ENCODE peak calls at places on chromosomes 2 and 18, in six cellular contexts. J is uterus, F is tibial artery, V is IMR-90, O is thoracic aorta, G is fibroblast of lung. R is an unnamed sample. For H3K27me3, the result is how much of the 10 kb centered on the place peaks cover.

GRCh38 chr18:79819951-79820351 is 22.2 kb downstream of the KCNG2 start:
- DNase-seq in J (no peak), F (no peak), V (no peak), O (no peak), G (no peak), R (no peak)

GRCh38 chr2:2293527-2294089 is 37.5 kb downstream of the MYT1L start:
- DNase-seq in J (no peak), F (no peak), V (no peak), O (no peak), G (no peak), R (no peak)

GRCh38 chr18:46073474-46074331 is 1.6 kb upstream of the PSTPIP2 start:
- DNase-seq in J (peak), F (no peak), V (peak), O (no peak), G (peak), R (peak)

GRCh38 chr2:110095994-110096633 is 19.5 kb downstream of the MALL start:
- DNase-seq in J (no peak), F (no peak), V (no peak), O (no peak), G (no peak), R (no peak)

GRCh38 chr2:231680992-231681852 is 27.1 kb upstream of the PTMA start:
- DNase-seq in J (peak), F (peak), V (peak), O (peak), G (peak), R (peak)

GRCh38 chr2:95308426-95308990 is 11.4 kb downstream of the KCNIP3 start:
- DNase-seq in J (no peak), F (no peak), V (no peak), O (no peak), G (no peak), R (no peak)

GRCh38 chr2:104863585-104864279 is 9.8 kb downstream of the POU3F3 start:
- DNase-seq in J (no peak), F (no peak), V (no peak), O (no peak), G (no peak), R (no peak)

GRCh38 chr18:9619545-9619944 is 5.2 kb upstream of the PPP4R1 start:
- DNase-seq in J (no peak), F (no peak), V (peak), O (no peak), G (peak), R (no peak)

GRCh38 chr2:158573739-158574138 is 117.0 kb downstream of the PKP4 start:
- DNase-seq in J (no peak), F (no peak), V (no peak), O (no peak), G (no peak), R (no peak)

GRCh38 chr18:43159091-43159490 is 43.6 kb upstream of the RIT2 start:
- DNase-seq in J (no peak), F (no peak), V (no peak), O (no peak), G (peak), R (no peak)

GRCh38 chr2:231590614-231591013 is 2.0 kb upstream of the TEX44 start:
- DNase-seq in J (no peak), F (no peak), V (no peak), O (no peak), G (no peak), R (no peak)

GRCh38 chr2:181574321-181574720 is 82.6 kb downstream of the CERKL start:
- DNase-seq in J (no peak), F (no peak), V (no peak), O (no peak), G (no peak), R (no peak)

GRCh38 chr2:96157649-96158553 is 12.7 kb upstream of the DUSP2 start:
- DNase-seq in J (no peak), F (no peak), V (no peak), O (no peak), G (no peak), R (no peak)

GRCh38 chr18:8982416-8983183 is 119.9 kb upstream of the NDUFV2 start:
- DNase-seq in J (no peak), F (no peak), V (peak), O (no peak), G (peak), R (no peak)

GRCh38 chr2:134679740-134680139 is 39.1 kb downstream of the TMEM163 start:
- DNase-seq in J (no peak), F (no peak), V (no peak), O (no peak), G (no peak), R (no peak)

GRCh38 chr2:158967114-158967730 is 1.2 kb upstream of the TANC1 start:
- DNase-seq in J (peak), F (peak), V (no peak), O (no peak), G (no peak), R (peak)

GRCh38 chr2:188596054-188596453 is 304.4 kb downstream of the GULP1 start:
- DNase-seq in J (no peak), F (no peak), V (peak), O (no peak), G (peak), R (no peak)

GRCh38 chr2:174492963-174493431 is 6.2 kb upstream of the GPR155 start:
- DNase-seq in J (no peak), F (no peak), V (no peak), O (no peak), G (no peak), R (no peak)

GRCh38 chr2:208820289-208820688 is 413.7 kb downstream of the PTH2R start:
- DNase-seq in J (no peak), F (no peak), V (no peak), O (no peak), G (no peak), R (no peak)

GRCh38 chr2:30306522-30306921 is 75.2 kb downstream of the LBH start:
- DNase-seq in J (no peak), F (no peak), V (peak), O (no peak), G (no peak), R (no peak)

GRCh38 chr2:237774811-237775553 is 23.6 kb upstream of the RBM44 start:
- DNase-seq in J (peak), F (no peak), V (peak), O (no peak), G (peak), R (no peak)

GRCh38 chr2:210620456-210620855 is 64.1 kb downstream of the CPS1 start:
- DNase-seq in J (no peak), F (no peak), V (no peak), O (no peak), G (no peak), R (no peak)

GRCh38 chr18:59893971-59894370 is 5.8 kb upstream of the PMAIP1 start:
- DNase-seq in J (no peak), F (no peak), V (no peak), O (no peak), G (no peak), R (no peak)

GRCh38 chr2:45315881-45316280 is 295.2 kb downstream of the SRBD1 start:
- DNase-seq in J (peak), F (no peak), V (peak), O (no peak), G (peak), R (no peak)

DNA sequence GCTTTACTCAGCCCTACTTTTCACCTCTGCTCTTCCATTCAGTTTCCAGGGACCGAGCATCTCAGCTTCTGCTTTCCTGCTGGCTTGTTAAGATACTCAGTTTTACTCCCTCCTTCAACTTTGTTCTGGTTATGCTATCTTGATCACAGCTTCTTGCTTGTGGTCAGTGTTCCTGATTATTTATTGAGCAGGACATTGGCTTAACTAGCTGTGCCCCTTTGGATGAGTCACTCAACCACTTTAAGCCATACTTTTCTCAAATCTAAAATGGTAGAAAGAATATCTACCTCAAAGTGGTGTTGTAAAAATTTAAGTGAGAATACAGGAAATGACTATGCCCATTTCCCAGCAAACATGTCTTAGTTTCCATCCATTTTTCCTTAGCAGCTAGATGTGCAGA is 124.1 kb downstream of the KYNU start:
- DNase-seq in J (no peak), F (no peak), V (peak), O (no peak), G (peak), R (no peak)
- H3K4me3 ChIP-seq in J (no peak), F (no peak), V (no peak), O (no peak), G (no peak), R (no peak)

DNA sequence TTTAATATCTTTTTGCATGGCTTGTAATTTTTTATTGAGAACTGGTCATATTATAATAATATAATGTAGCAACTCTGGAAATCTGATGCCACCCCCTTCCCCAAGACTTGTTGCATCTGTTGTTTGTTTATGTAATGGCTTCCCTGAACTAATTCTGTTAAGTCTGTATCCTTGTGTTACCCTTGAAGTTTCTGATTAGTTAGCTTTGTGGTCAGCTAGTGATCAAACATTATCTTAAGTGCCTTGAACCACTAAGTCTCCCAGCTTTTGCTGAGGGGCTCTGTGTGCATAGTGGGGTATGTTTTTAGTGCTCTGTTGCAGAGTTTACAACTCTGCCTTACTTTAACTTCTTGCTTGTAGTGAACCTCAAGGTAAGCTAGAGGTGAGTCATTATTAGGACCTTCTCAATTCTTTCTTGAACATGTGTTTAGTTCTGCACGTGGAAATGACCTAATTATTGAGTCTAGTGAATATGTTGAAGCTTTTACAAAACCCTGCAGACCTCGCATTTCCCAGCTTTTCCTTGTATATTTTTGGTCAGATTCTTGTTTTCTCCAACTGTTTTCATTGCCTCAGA is 24.8 kb downstream of the SMCHD1 start:
- DNase-seq in J (no peak), F (no peak), V (no peak), O (no peak), G (no peak), R (no peak)
- H3K27me3 ChIP-seq in J (under half), F (under half), V (under half), O (under half), G (under half), R (under half)

GRCh38 chr18:55779461-55779710 is 191.4 kb upstream of the TCF4 start:
- DNase-seq in J (no peak), F (no peak), V (no peak), O (no peak), G (no peak), R (no peak)
- H3K4me3 ChIP-seq in J (peak), F (peak), V (peak), O (peak), G (peak), R (peak)

GRCh38 chr2:101386599-101387150 is 628 bp downstream of the CREG2 start:
- DNase-seq in J (no peak), F (no peak), V (no peak), O (no peak), G (no peak), R (no peak)

GRCh38 chr2:101383016-101383541 is 4.2 kb downstream of the CREG2 start:
- DNase-seq in J (no peak), F (no peak), V (no peak), O (no peak), G (no peak), R (no peak)

GRCh38 chr2:101388232-101388631 is 929 bp upstream of the CREG2 start:
- DNase-seq in J (no peak), F (no peak), V (peak), O (no peak), G (peak), R (no peak)

GRCh38 chr2:101382406-101382805 is 4.9 kb downstream of the CREG2 start:
- DNase-seq in J (no peak), F (no peak), V (no peak), O (no peak), G (no peak), R (no peak)

GRCh38 chr2:101387151-101387807 is at the start of gene CREG2:
- DNase-seq in J (no peak), F (peak), V (peak), O (no peak), G (peak), R (peak)
- H3K27me3 ChIP-seq in J (under half), F (under half), V (under half), O (under half), G (under half), R (under half)

GRCh38 chr18:50374170-50374752 is 585 bp upstream of the SKA1 start:
- DNase-seq in J (no peak), F (no peak), V (no peak), O (no peak), G (no peak), R (no peak)
- H3K4me3 ChIP-seq in J (peak), F (peak), V (peak), O (peak), G (peak), R (no peak)

GRCh38 chr2:8679567-8679826 is 2.4 kb upstream of the ID2 start:
- DNase-seq in J (no peak), F (no peak), V (no peak), O (no peak), G (no peak), R (no peak)

GRCh38 chr2:8680931-8681760 is 710 bp upstream of the ID2 start:
- DNase-seq in J (peak), F (peak), V (peak), O (peak), G (peak), R (peak)

GRCh38 chr2:8681786-8682692 is at the start of gene ID2:
- DNase-seq in J (peak), F (peak), V (peak), O (peak), G (peak), R (peak)

GRCh38 chr2:8678731-8679566 is 2.9 kb upstream of the ID2 start:
- DNase-seq in J (peak), F (peak), V (peak), O (peak), G (peak), R (peak)

GRCh38 chr2:8679827-8680731 is 1.8 kb upstream of the ID2 start:
- DNase-seq in J (no peak), F (peak), V (peak), O (no peak), G (peak), R (peak)
- H3K27me3 ChIP-seq in J (under half), F (under half), V (under half), O (under half), G (under half), R (under half)

GRCh38 chr18:3624546-3624817 is 174.5 kb downstream of the TGIF1 start:
- DNase-seq in J (no peak), F (no peak), V (no peak), O (no peak), G (no peak), R (no peak)
- H3K4me3 ChIP-seq in J (no peak), F (no peak), V (peak), O (peak), G (no peak), R (no peak)

GRCh38 chr2:236237468-236238190 is 26.6 kb downstream of the ASB18 start:
- DNase-seq in J (no peak), F (peak), V (no peak), O (no peak), G (no peak), R (no peak)
- H3K27me3 ChIP-seq in J (under half), F (under half), V (under half), O (under half), G (under half), R (under half)

DNA sequence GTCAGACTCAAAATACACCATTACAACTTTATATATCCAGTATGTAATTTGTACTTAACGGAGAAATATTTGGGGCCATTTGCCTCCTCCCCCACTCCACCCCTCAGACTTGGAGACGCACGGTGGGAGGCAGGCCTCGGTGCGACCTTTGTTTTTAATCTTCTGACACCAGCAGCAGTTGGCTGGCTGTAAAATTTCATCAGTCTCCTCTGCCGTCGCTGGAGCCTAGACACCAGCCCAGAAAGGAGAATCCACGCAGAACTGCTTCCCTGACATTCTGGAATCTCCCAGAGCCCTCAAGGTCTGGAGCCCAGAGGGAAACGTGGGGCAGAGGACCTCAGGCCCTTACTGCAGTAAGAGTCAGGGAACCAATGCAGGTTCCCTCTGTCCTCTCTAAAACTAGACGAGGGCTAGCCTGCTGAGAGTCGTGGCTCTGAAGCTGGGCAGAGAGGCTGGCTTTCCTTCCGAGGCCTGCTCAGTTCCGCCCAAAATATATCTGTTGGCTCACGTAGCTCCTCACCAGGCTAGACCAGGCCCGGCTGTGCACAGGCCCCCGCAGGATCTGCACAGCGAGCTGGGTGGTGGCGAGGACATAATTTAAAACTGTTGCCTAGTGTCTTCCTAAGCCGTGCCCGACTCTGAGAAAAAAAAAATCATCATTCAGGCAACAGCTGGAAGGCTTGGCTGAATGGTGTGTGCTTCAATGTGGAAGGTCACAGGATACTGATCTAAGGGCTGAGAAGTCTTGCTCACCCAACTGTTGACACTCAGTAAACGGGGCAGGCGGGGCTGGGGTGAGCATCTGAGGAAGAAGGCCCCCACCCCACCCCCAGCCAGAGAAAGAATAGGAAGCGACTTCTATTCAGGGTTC is 40.4 kb downstream of the EN1 start:
- DNase-seq in J (no peak), F (no peak), V (no peak), O (no peak), G (no peak), R (no peak)
- H3K4me3 ChIP-seq in J (no peak), F (no peak), V (no peak), O (no peak), G (no peak), R (no peak)

GRCh38 chr2:144515694-144516416 is 4.1 kb downstream of the ZEB2 start:
- DNase-seq in J (peak), F (peak), V (no peak), O (no peak), G (peak), R (peak)
- H3K27me3 ChIP-seq in J (under half), F (under half), V (under half), O (under half), G (under half), R (under half)